ENCODE peak calls at places on chromosomes 1 and 21, in four cellular contexts. Q is activated T-helper 1 cell treated with Interleukin-2 at 50 U/mL for 16 hours, T is HT-29, I is Peyer's patch. K is an unnamed sample.

GRCh38 chr1:39105841-39106765 is 80.0 kb downstream of the NDUFS5 start:
- DNase-seq in Q (peak; percentile 5), T (peak; percentile 41), I (peak; percentile 57), K (peak; percentile 59)

GRCh38 chr1:161890574-161890973 is 124.5 kb downstream of the ATF6 start:
- DNase-seq in Q (no peak), T (no peak), I (no peak), K (no peak)

GRCh38 chr1:9291914-9292360 is 757 bp upstream of the SPSB1 start:
- DNase-seq in Q (no peak), T (peak; percentile 86), I (peak; percentile 86), K (no peak)

GRCh38 chr1:105073660-105074059 is 1324.0 kb downstream of the AMY1C start:
- DNase-seq in Q (no peak), T (no peak), I (no peak), K (no peak)

GRCh38 chr1:235865565-235866206 is 1.0 kb downstream of the LYST start:
- DNase-seq in Q (no peak), T (no peak), I (no peak), K (no peak)

GRCh38 chr21:35963920-35964451 is 96.3 kb downstream of the SETD4 start:
- DNase-seq in Q (no peak), T (no peak), I (no peak), K (no peak)

GRCh38 chr1:36387141-36387949 is 1.6 kb upstream of the STK40 start:
- DNase-seq in Q (no peak), T (no peak), I (no peak), K (no peak)

GRCh38 chr1:101843160-101843559 is 153.6 kb downstream of the OLFM3 start:
- DNase-seq in Q (no peak), T (no peak), I (no peak), K (no peak)

GRCh38 chr1:35573776-35574654 is 901 bp downstream of the TFAP2E start:
- DNase-seq in Q (no peak), T (no peak), I (no peak), K (no peak)

GRCh38 chr1:204503122-204503912 is 8.7 kb upstream of the PIK3C2B start:
- DNase-seq in Q (no peak), T (peak; percentile 89), I (no peak), K (no peak)

GRCh38 chr1:115239148-115239820 is 98.8 kb downstream of the NGF start:
- DNase-seq in Q (no peak), T (no peak), I (no peak), K (no peak)

GRCh38 chr1:234541281-234541975 is 62.4 kb upstream of the TARBP1 start:
- DNase-seq in Q (no peak), T (no peak), I (no peak), K (no peak)

GRCh38 chr21:32102426-32102825 is 176.4 kb downstream of the MIS18A start:
- DNase-seq in Q (no peak), T (no peak), I (no peak), K (no peak)

GRCh38 chr1:101960164-101960563 is 36.6 kb downstream of the OLFM3 start:
- DNase-seq in Q (no peak), T (no peak), I (no peak), K (no peak)

GRCh38 chr1:28902738-28903137 is 11.6 kb upstream of the EPB41 start:
- DNase-seq in Q (no peak), T (no peak), I (no peak), K (no peak)

GRCh38 chr1:118204648-118205047 is 19.6 kb upstream of the SPAG17 start:
- DNase-seq in Q (no peak), T (no peak), I (no peak), K (no peak)

GRCh38 chr1:43619996-43620920 is 29.7 kb upstream of the KDM4A start:
- DNase-seq in Q (no peak), T (no peak), I (no peak), K (no peak)

GRCh38 chr21:14259669-14260458 is 43.9 kb downstream of the RBM11 start:
- DNase-seq in Q (no peak), T (peak; percentile 60), I (no peak), K (no peak)

GRCh38 chr1:244583358-244583757 is 69.6 kb upstream of the DESI2 start:
- DNase-seq in Q (no peak), T (peak; percentile 9), I (no peak), K (no peak)

GRCh38 chr1:231172411-231172810 is 10.6 kb downstream of the TRIM67 start:
- DNase-seq in Q (no peak), T (no peak), I (no peak), K (no peak)

GRCh38 chr1:26038477-26038876 is 7.4 kb downstream of the SLC30A2 start:
- DNase-seq in Q (no peak), T (no peak), I (no peak), K (no peak)

GRCh38 chr1:9057851-9058250 is 11.6 kb downstream of the SLC2A5 start:
- DNase-seq in Q (no peak), T (no peak), I (no peak), K (no peak)

GRCh38 chr1:188270497-188270896 is 1441.7 kb downstream of the PLA2G4A start:
- DNase-seq in Q (no peak), T (no peak), I (no peak), K (no peak)

GRCh38 chr1:41347276-41347675 is 14.0 kb upstream of the FOXO6 start:
- DNase-seq in Q (no peak), T (peak; percentile 52), I (no peak), K (no peak)

GRCh38 chr1:104092698-104093097 is 343.0 kb downstream of the AMY1C start:
- DNase-seq in Q (no peak), T (no peak), I (no peak), K (no peak)

GRCh38 chr1:169309178-169310166 is 58.1 kb downstream of the NME7 start:
- DNase-seq in Q (no peak), T (no peak), I (no peak), K (no peak)

GRCh38 chr1:208090776-208091291 is 153.3 kb downstream of the PLXNA2 start:
- DNase-seq in Q (no peak), T (no peak), I (no peak), K (no peak)

GRCh38 chr1:11541956-11542355 is 63.0 kb downstream of the DISP3 start:
- DNase-seq in Q (no peak), T (no peak), I (no peak), K (no peak)

GRCh38 chr1:94806451-94806861 is 13.7 kb upstream of the SLC44A3 start:
- DNase-seq in Q (no peak), T (no peak), I (no peak), K (no peak)

GRCh38 chr21:26776320-26777021 is 68.7 kb downstream of the ADAMTS1 start:
- DNase-seq in Q (no peak), T (no peak), I (no peak), K (no peak)

GRCh38 chr1:214074477-214074876 is 86.7 kb downstream of the PROX1 start:
- DNase-seq in Q (no peak), T (no peak), I (no peak), K (no peak)

GRCh38 chr1:236502972-236503639 is 20.7 kb upstream of the LGALS8 start:
- DNase-seq in Q (no peak), T (peak; percentile 86), I (peak; percentile 73), K (no peak)

GRCh38 chr1:174308604-174309003 is 139.2 kb upstream of the GPR52 start:
- DNase-seq in Q (no peak), T (no peak), I (no peak), K (no peak)

GRCh38 chr21:42988234-42988965 is 14.0 kb downstream of the PKNOX1 start:
- DNase-seq in Q (no peak), T (no peak), I (no peak), K (no peak)

K was measured in activated B cell treated with CpG ODN at 0.5 μM for 24 hours.